ENCODE peak calls at places on chromosomes 2 and 18, in eight cellular contexts. One of them, this sample, is unnamed.
A peak's percentile ranks its signal among the peaks of the same experiment; 100 is the strongest.

GRCh38 chr2:237128026-237128703 is 42.5 kb downstream of the COPS8 start:
- DNase-seq in NCI-H1436: peak; percentile 54
- DNase-seq in NCI-H526 treated with DMSO at 0.1 percent for 48 hours: no peak
- DNase-seq in HuH-7.5: no peak
- DNase-seq in NCI-H2171 treated with DMSO at 0.1 percent for 48 hours: peak; percentile 10
- DNase-seq in skeletal muscle cell: peak; percentile 99
- DNase-seq in amniotic stem cell: peak; percentile 95
- DNase-seq in WERI-Rb-1: no peak
- DNase-seq in this sample: peak; percentile 97

GRCh38 chr18:49628993-49629795 is 67.3 kb downstream of the LIPG start:
- DNase-seq in NCI-H1436: no peak
- DNase-seq in NCI-H2171 treated with DMSO at 0.1 percent for 48 hours: peak; percentile 54
- DNase-seq in skeletal muscle cell: no peak
- DNase-seq in NCI-H526 treated with DMSO at 0.1 percent for 48 hours: peak; percentile 91
- DNase-seq in WERI-Rb-1: no peak
- DNase-seq in HuH-7.5: no peak
- DNase-seq in amniotic stem cell: no peak
- DNase-seq in this sample: no peak

GRCh38 chr2:219851801-219852481 is 224.5 kb downstream of the SLC4A3 start:
- DNase-seq in HuH-7.5: no peak
- DNase-seq in NCI-H526 treated with DMSO at 0.1 percent for 48 hours: no peak
- DNase-seq in WERI-Rb-1: no peak
- DNase-seq in amniotic stem cell: no peak
- DNase-seq in NCI-H2171 treated with DMSO at 0.1 percent for 48 hours: no peak
- DNase-seq in NCI-H1436: no peak
- DNase-seq in skeletal muscle cell: no peak
- DNase-seq in this sample: no peak

GRCh38 chr18:34115409-34116081 is 109.2 kb downstream of the NOL4 start:
- DNase-seq in amniotic stem cell: no peak
- DNase-seq in WERI-Rb-1: no peak
- DNase-seq in NCI-H2171 treated with DMSO at 0.1 percent for 48 hours: no peak
- DNase-seq in HuH-7.5: no peak
- DNase-seq in NCI-H526 treated with DMSO at 0.1 percent for 48 hours: no peak
- DNase-seq in NCI-H1436: no peak
- DNase-seq in skeletal muscle cell: no peak
- DNase-seq in this sample: no peak

GRCh38 chr2:204706939-204707338 is 161.7 kb downstream of the PARD3B start:
- DNase-seq in NCI-H526 treated with DMSO at 0.1 percent for 48 hours: no peak
- DNase-seq in WERI-Rb-1: no peak
- DNase-seq in skeletal muscle cell: peak; percentile 10
- DNase-seq in NCI-H1436: no peak
- DNase-seq in HuH-7.5: no peak
- DNase-seq in NCI-H2171 treated with DMSO at 0.1 percent for 48 hours: no peak
- DNase-seq in amniotic stem cell: no peak
- DNase-seq in this sample: no peak

GRCh38 chr18:35777042-35777441 is 195.4 kb upstream of the RMP24 start:
- DNase-seq in HuH-7.5: peak; percentile 13
- DNase-seq in amniotic stem cell: no peak
- DNase-seq in WERI-Rb-1: peak; percentile 31
- DNase-seq in skeletal muscle cell: no peak
- DNase-seq in NCI-H2171 treated with DMSO at 0.1 percent for 48 hours: no peak
- DNase-seq in NCI-H526 treated with DMSO at 0.1 percent for 48 hours: no peak
- DNase-seq in NCI-H1436: no peak
- DNase-seq in this sample: no peak

GRCh38 chr2:237590272-237591020 is at the start of gene RAB17:
- DNase-seq in WERI-Rb-1: no peak
- DNase-seq in HuH-7.5: peak; percentile 63
- DNase-seq in NCI-H2171 treated with DMSO at 0.1 percent for 48 hours: no peak
- DNase-seq in amniotic stem cell: no peak
- DNase-seq in NCI-H1436: no peak
- DNase-seq in NCI-H526 treated with DMSO at 0.1 percent for 48 hours: peak; percentile 54
- DNase-seq in skeletal muscle cell: no peak
- DNase-seq in this sample: no peak

GRCh38 chr18:76419811-76420210 is 75.2 kb downstream of the ZNF516 start:
- DNase-seq in HuH-7.5: no peak
- DNase-seq in NCI-H526 treated with DMSO at 0.1 percent for 48 hours: no peak
- DNase-seq in WERI-Rb-1: no peak
- DNase-seq in amniotic stem cell: no peak
- DNase-seq in skeletal muscle cell: no peak
- DNase-seq in NCI-H2171 treated with DMSO at 0.1 percent for 48 hours: no peak
- DNase-seq in NCI-H1436: no peak
- DNase-seq in this sample: no peak

GRCh38 chr18:10228380-10228779 is 226.1 kb upstream of the APCDD1 start:
- DNase-seq in WERI-Rb-1: peak; percentile 74
- DNase-seq in NCI-H2171 treated with DMSO at 0.1 percent for 48 hours: peak; percentile 41
- DNase-seq in skeletal muscle cell: no peak
- DNase-seq in amniotic stem cell: no peak
- DNase-seq in NCI-H1436: no peak
- DNase-seq in HuH-7.5: no peak
- DNase-seq in NCI-H526 treated with DMSO at 0.1 percent for 48 hours: no peak
- DNase-seq in this sample: no peak

GRCh38 chr18:525066-525797 is 24.7 kb upstream of the COLEC12 start:
- DNase-seq in WERI-Rb-1: no peak
- DNase-seq in NCI-H1436: no peak
- DNase-seq in skeletal muscle cell: peak; percentile 71
- DNase-seq in NCI-H526 treated with DMSO at 0.1 percent for 48 hours: no peak
- DNase-seq in HuH-7.5: no peak
- DNase-seq in amniotic stem cell: no peak
- DNase-seq in NCI-H2171 treated with DMSO at 0.1 percent for 48 hours: no peak
- DNase-seq in this sample: peak; percentile 13

GRCh38 chr2:26049641-26050040 is 15.8 kb downstream of the RAB10 start:
- DNase-seq in WERI-Rb-1: no peak
- DNase-seq in NCI-H526 treated with DMSO at 0.1 percent for 48 hours: no peak
- DNase-seq in skeletal muscle cell: no peak
- DNase-seq in amniotic stem cell: no peak
- DNase-seq in NCI-H2171 treated with DMSO at 0.1 percent for 48 hours: no peak
- DNase-seq in NCI-H1436: no peak
- DNase-seq in HuH-7.5: no peak
- DNase-seq in this sample: no peak

GRCh38 chr18:44821924-44822323 is 141.2 kb downstream of the SETBP1 start:
- DNase-seq in NCI-H1436: no peak
- DNase-seq in NCI-H526 treated with DMSO at 0.1 percent for 48 hours: no peak
- DNase-seq in skeletal muscle cell: no peak
- DNase-seq in HuH-7.5: no peak
- DNase-seq in WERI-Rb-1: no peak
- DNase-seq in NCI-H2171 treated with DMSO at 0.1 percent for 48 hours: no peak
- DNase-seq in amniotic stem cell: no peak
- DNase-seq in this sample: no peak

GRCh38 chr18:2303517-2304238 is 267.6 kb downstream of the METTL4 start:
- DNase-seq in skeletal muscle cell: peak; percentile 9
- DNase-seq in NCI-H1436: no peak
- DNase-seq in HuH-7.5: no peak
- DNase-seq in WERI-Rb-1: no peak
- DNase-seq in amniotic stem cell: no peak
- DNase-seq in NCI-H2171 treated with DMSO at 0.1 percent for 48 hours: no peak
- DNase-seq in NCI-H526 treated with DMSO at 0.1 percent for 48 hours: no peak
- DNase-seq in this sample: no peak

This sample was measured in AG04450.